ENCODE peak calls at places on chromosomes 1 and 21, in six cellular contexts. G is cardiac fibroblast; Y is mesothelial cell of epicardium; P is mucosa of descending colon; O is cardiac muscle cell; J is central memory CD4-positive, alpha-beta T cell. S is an unnamed sample.

GRCh38 chr1:8055973-8056372 is 29.9 kb upstream of the ERRFI1 start:
- DNase-seq in G (peak), Y (no peak), P (no peak), O (no peak), J (no peak), S (peak)

GRCh38 chr1:184208622-184209021 is 157.1 kb downstream of the TSEN15 start:
- DNase-seq in G (no peak), Y (no peak), P (no peak), O (no peak), J (no peak), S (no peak)

GRCh38 chr1:32394890-32395415 is 712 bp upstream of the BSDC1 start:
- DNase-seq in G (no peak), Y (no peak), P (no peak), O (no peak), J (no peak), S (no peak)

GRCh38 chr1:229199892-229200291 is 71.0 kb upstream of the RAB4A start:
- DNase-seq in G (no peak), Y (no peak), P (peak), O (no peak), J (no peak), S (peak)

GRCh38 chr1:38115682-38116187 is 69.1 kb upstream of the POU3F1 start:
- DNase-seq in G (no peak), Y (no peak), P (no peak), O (no peak), J (no peak), S (no peak)

GRCh38 chr1:200231787-200232222 is 178.0 kb downstream of the ZNF281 start:
- DNase-seq in G (peak), Y (no peak), P (no peak), O (no peak), J (no peak), S (peak)

GRCh38 chr21:15289246-15289645 is 224.4 kb upstream of the NRIP1 start:
- DNase-seq in G (no peak), Y (no peak), P (no peak), O (no peak), J (no peak), S (no peak)

GRCh38 chr1:36128126-36128904 is 3.3 kb upstream of the COL8A2 start:
- DNase-seq in G (peak), Y (no peak), P (no peak), O (no peak), J (no peak), S (no peak)

GRCh38 chr1:145960468-145961108 is 2.8 kb upstream of the LIX1L start:
- DNase-seq in G (peak), Y (peak), P (peak), O (peak), J (peak), S (peak)

GRCh38 chr1:159429074-159429861 is 2.7 kb upstream of the OR10J4 start:
- DNase-seq in G (peak), Y (no peak), P (no peak), O (no peak), J (no peak), S (no peak)

GRCh38 chr1:147504801-147505303 is 36.4 kb upstream of the BCL9 start:
- DNase-seq in G (no peak), Y (no peak), P (no peak), O (peak), J (no peak), S (peak)

GRCh38 chr1:232364654-232365382 is 265.1 kb downstream of the SIPA1L2 start:
- DNase-seq in G (no peak), Y (no peak), P (peak), O (no peak), J (no peak), S (no peak)

GRCh38 chr1:218480691-218481099 is 135.6 kb downstream of the TGFB2 start:
- DNase-seq in G (peak), Y (no peak), P (no peak), O (no peak), J (no peak), S (peak)

GRCh38 chr1:224881762-224882211 is 47.7 kb upstream of the DNAH14 start:
- DNase-seq in G (no peak), Y (no peak), P (no peak), O (no peak), J (no peak), S (no peak)

GRCh38 chr1:230507671-230508407 is 81.7 kb upstream of the PGBD5 start:
- DNase-seq in G (peak), Y (no peak), P (peak), O (no peak), J (no peak), S (peak)

GRCh38 chr1:38114633-38115032 is 68.0 kb upstream of the POU3F1 start:
- DNase-seq in G (no peak), Y (no peak), P (no peak), O (no peak), J (no peak), S (no peak)

GRCh38 chr1:167456926-167457325 is 61.4 kb downstream of the CD247 start:
- DNase-seq in G (no peak), Y (no peak), P (no peak), O (no peak), J (no peak), S (no peak)

GRCh38 chr1:234528073-234528865 is 49.3 kb upstream of the TARBP1 start:
- DNase-seq in G (no peak), Y (no peak), P (no peak), O (no peak), J (no peak), S (no peak)

GRCh38 chr1:235397733-235398132 is 30.5 kb downstream of the TBCE start:
- DNase-seq in G (peak), Y (no peak), P (no peak), O (no peak), J (no peak), S (peak)

GRCh38 chr1:76035053-76035452 is 39.5 kb upstream of the ST6GALNAC3 start:
- DNase-seq in G (peak), Y (no peak), P (peak), O (no peak), J (no peak), S (no peak)

GRCh38 chr1:30329802-30330557 is 393.4 kb downstream of the MATN1 start:
- DNase-seq in G (no peak), Y (no peak), P (no peak), O (no peak), J (no peak), S (no peak)

GRCh38 chr1:97986041-97987005 is 65.5 kb upstream of the DPYD start:
- DNase-seq in G (peak), Y (no peak), P (no peak), O (no peak), J (peak), S (no peak)

GRCh38 chr1:153922076-153922837 is 515 bp downstream of the GATAD2B start:
- DNase-seq in G (no peak), Y (no peak), P (peak), O (no peak), J (no peak), S (peak)

GRCh38 chr1:1119272-1119890 is 3.5 kb upstream of the C1orf159 start:
- DNase-seq in G (no peak), Y (no peak), P (no peak), O (no peak), J (no peak), S (no peak)

GRCh38 chr1:100358210-100358609 is 5.9 kb downstream of the CDC14A start:
- DNase-seq in G (peak), Y (no peak), P (no peak), O (peak), J (peak), S (peak)

GRCh38 chr1:219927298-219927955 is 930 bp downstream of the SLC30A10 start:
- DNase-seq in G (no peak), Y (no peak), P (no peak), O (no peak), J (no peak), S (no peak)

GRCh38 chr1:208919371-208919770 is 664.1 kb upstream of the CAMK1G start:
- DNase-seq in G (peak), Y (no peak), P (no peak), O (no peak), J (no peak), S (no peak)

GRCh38 chr1:56301791-56302190 is 277.6 kb downstream of the PLPP3 start:
- DNase-seq in G (peak), Y (no peak), P (no peak), O (no peak), J (no peak), S (peak)

GRCh38 chr1:167943541-167943940 is 6.7 kb upstream of the MPC2 start:
- DNase-seq in G (no peak), Y (no peak), P (no peak), O (no peak), J (no peak), S (peak)

GRCh38 chr1:52237430-52237829 is 95.5 kb downstream of the ZFYVE9 start:
- DNase-seq in G (peak), Y (no peak), P (no peak), O (no peak), J (no peak), S (peak)

S was measured in mesenchymal stem cell.